ENCODE peak calls at places on chromosomes 6 and 20, in five cellular contexts. One of them, this sample, is unnamed.

GRCh38 chr20:42530855-42531674 is 658.6 kb downstream of the PTPRT start:
- DNase-seq in HEK293T: peak; percentile 33
- DNase-seq in NCI-H1694 treated with DMSO at 0.1 percent for 48 hours: peak; percentile 5
- DNase-seq in CD8-positive, alpha-beta T cell: no peak
- DNase-seq in occipital lobe: no peak
- DNase-seq in this sample: no peak

GRCh38 chr6:131755597-131755996 is 44.8 kb upstream of the CTAGE9 start:
- DNase-seq in NCI-H1694 treated with DMSO at 0.1 percent for 48 hours: no peak
- DNase-seq in occipital lobe: no peak
- DNase-seq in HEK293T: no peak
- DNase-seq in CD8-positive, alpha-beta T cell: no peak
- DNase-seq in this sample: no peak

GRCh38 chr6:47335456-47335855 is 25.8 kb upstream of the TNFRSF21 start:
- DNase-seq in occipital lobe: no peak
- DNase-seq in HEK293T: no peak
- DNase-seq in CD8-positive, alpha-beta T cell: no peak
- DNase-seq in NCI-H1694 treated with DMSO at 0.1 percent for 48 hours: no peak
- DNase-seq in this sample: no peak

GRCh38 chr6:8219352-8219943 is 117.1 kb upstream of the EEF1E1 start:
- DNase-seq in NCI-H1694 treated with DMSO at 0.1 percent for 48 hours: peak; percentile 37
- DNase-seq in CD8-positive, alpha-beta T cell: peak; percentile 41
- DNase-seq in occipital lobe: no peak
- DNase-seq in HEK293T: peak; percentile 48
- DNase-seq in this sample: no peak

GRCh38 chr20:41174373-41174772 is 37.0 kb downstream of the PLCG1 start:
- DNase-seq in HEK293T: no peak
- DNase-seq in occipital lobe: no peak
- DNase-seq in NCI-H1694 treated with DMSO at 0.1 percent for 48 hours: no peak
- DNase-seq in CD8-positive, alpha-beta T cell: peak; percentile 3
- DNase-seq in this sample: no peak

GRCh38 chr6:133972388-133972787 is 19.4 kb downstream of the TBPL1 start:
- DNase-seq in HEK293T: no peak
- DNase-seq in occipital lobe: no peak
- DNase-seq in NCI-H1694 treated with DMSO at 0.1 percent for 48 hours: no peak
- DNase-seq in CD8-positive, alpha-beta T cell: no peak
- DNase-seq in this sample: no peak

GRCh38 chr20:31934968-31935764 is 16.7 kb downstream of the PDRG1 start:
- DNase-seq in NCI-H1694 treated with DMSO at 0.1 percent for 48 hours: no peak
- DNase-seq in occipital lobe: no peak
- DNase-seq in CD8-positive, alpha-beta T cell: no peak
- DNase-seq in HEK293T: no peak
- DNase-seq in this sample: no peak

GRCh38 chr6:9527679-9528286 is 887.1 kb downstream of the TFAP2A start:
- DNase-seq in HEK293T: no peak
- DNase-seq in NCI-H1694 treated with DMSO at 0.1 percent for 48 hours: no peak
- DNase-seq in occipital lobe: no peak
- DNase-seq in CD8-positive, alpha-beta T cell: no peak
- DNase-seq in this sample: no peak

GRCh38 chr6:97068211-97068610 is 143.7 kb downstream of the KLHL32 start:
- DNase-seq in CD8-positive, alpha-beta T cell: no peak
- DNase-seq in HEK293T: no peak
- DNase-seq in occipital lobe: no peak
- DNase-seq in NCI-H1694 treated with DMSO at 0.1 percent for 48 hours: peak; percentile 25
- DNase-seq in this sample: no peak

GRCh38 chr6:34425132-34425497 is 754 bp downstream of the RPS10 start:
- DNase-seq in occipital lobe: no peak
- DNase-seq in CD8-positive, alpha-beta T cell: no peak
- DNase-seq in HEK293T: no peak
- DNase-seq in NCI-H1694 treated with DMSO at 0.1 percent for 48 hours: no peak
- DNase-seq in this sample: no peak

GRCh38 chr6:163748036-163748435 is 333.5 kb downstream of the QKI start:
- DNase-seq in CD8-positive, alpha-beta T cell: no peak
- DNase-seq in NCI-H1694 treated with DMSO at 0.1 percent for 48 hours: no peak
- DNase-seq in occipital lobe: no peak
- DNase-seq in HEK293T: no peak
- DNase-seq in this sample: no peak

GRCh38 chr6:1080453-1081328 is 231.2 kb upstream of the FOXQ1 start:
- DNase-seq in NCI-H1694 treated with DMSO at 0.1 percent for 48 hours: no peak
- DNase-seq in HEK293T: no peak
- DNase-seq in CD8-positive, alpha-beta T cell: no peak
- DNase-seq in occipital lobe: no peak
- DNase-seq in this sample: no peak